ENCODE peak calls at places on chromosomes 16 and 17, in six cellular contexts. I is NCI-H1436; Q is AG09309; L is stimulated activated CD4-positive, alpha-beta T cell treated with anti-CD3 and anti-CD28 coated beads, TNF-alpha, amount 100 ng/mL, for 24 hours; K is left ventricle myocardium superior; X is EH. R is an unnamed sample.

GRCh38 chr17:39098474-39099090 is 52.9 kb downstream of the PLXDC1 start:
- DNase-seq in I (no peak), Q (no peak), L (no peak), K (no peak), X (no peak), R (no peak)

GRCh38 chr17:58318627-58319180 is 9.9 kb downstream of the TSPOAP1 start:
- DNase-seq in I (no peak), Q (no peak), L (no peak), K (no peak), X (no peak), R (peak)

GRCh38 chr17:49880291-49881053 is 32.6 kb upstream of the TAC4 start:
- DNase-seq in I (peak), Q (no peak), L (peak), K (peak), X (peak), R (peak)

GRCh38 chr16:56657555-56658430 is at the start of gene MT1F:
- DNase-seq in I (peak), Q (no peak), L (peak), K (peak), X (peak), R (peak)

GRCh38 chr16:15952265-15952711 is 2.9 kb downstream of the ABCC1 start:
- DNase-seq in I (no peak), Q (no peak), L (no peak), K (no peak), X (no peak), R (no peak)

GRCh38 chr17:74584714-74585113 is 7.4 kb downstream of the CD300LD start:
- DNase-seq in I (no peak), Q (no peak), L (no peak), K (no peak), X (no peak), R (no peak)

GRCh38 chr17:27577124-27577761 is 53.7 kb upstream of the LGALS9 start:
- DNase-seq in I (no peak), Q (no peak), L (no peak), K (no peak), X (peak), R (peak)

GRCh38 chr17:63325885-63326284 is 120.2 kb downstream of the CYB561 start:
- DNase-seq in I (no peak), Q (no peak), L (no peak), K (no peak), X (no peak), R (no peak)

GRCh38 chr16:56603589-56603988 is 4.8 kb upstream of the MT2A start:
- DNase-seq in I (peak), Q (no peak), L (no peak), K (peak), X (peak), R (no peak)

GRCh38 chr17:63445065-63445464 is 1.0 kb downstream of the CYB561 start:
- DNase-seq in I (no peak), Q (no peak), L (no peak), K (peak), X (no peak), R (no peak)

GRCh38 chr16:30896203-30896889 is at the start of gene CTF1:
- DNase-seq in I (peak), Q (peak), L (no peak), K (peak), X (peak), R (peak)

GRCh38 chr16:89446975-89447293 is 43.4 kb downstream of the ANKRD11 start:
- DNase-seq in I (no peak), Q (no peak), L (no peak), K (no peak), X (no peak), R (no peak)

GRCh38 chr17:73827627-73828241 is 183.5 kb upstream of the SDK2 start:
- DNase-seq in I (no peak), Q (no peak), L (no peak), K (no peak), X (no peak), R (no peak)

GRCh38 chr17:65556910-65557348 is 4.5 kb downstream of the AXIN2 start:
- DNase-seq in I (no peak), Q (no peak), L (no peak), K (no peak), X (no peak), R (no peak)

GRCh38 chr16:83995756-83996155 is 27.7 kb downstream of the NECAB2 start:
- DNase-seq in I (peak), Q (no peak), L (no peak), K (peak), X (peak), R (peak)

GRCh38 chr16:81940781-81941560 is 70.3 kb downstream of the SDR42E1 start:
- DNase-seq in I (peak), Q (peak), L (no peak), K (no peak), X (peak), R (no peak)

GRCh38 chr17:35256629-35257028 is 13.8 kb downstream of the SLFN5 start:
- DNase-seq in I (no peak), Q (no peak), L (no peak), K (no peak), X (no peak), R (no peak)

GRCh38 chr17:77470800-77471733 is 330.3 kb downstream of the SEC14L1 start:
- DNase-seq in I (no peak), Q (no peak), L (no peak), K (peak), X (peak), R (peak)

GRCh38 chr16:621526-622105 is 9.2 kb upstream of the WFIKKN1 start:
- DNase-seq in I (no peak), Q (no peak), L (no peak), K (no peak), X (no peak), R (no peak)

GRCh38 chr16:9012848-9013507 is 49.3 kb upstream of the USP7 start:
- DNase-seq in I (no peak), Q (no peak), L (no peak), K (peak), X (no peak), R (peak)

GRCh38 chr17:76196675-76197074 is 43.6 kb downstream of the RNF157 start:
- DNase-seq in I (no peak), Q (no peak), L (no peak), K (peak), X (peak), R (peak)

R was measured in Right ventricle myocardium superior.